ENCODE peak calls at places on chromosome 20, in ten cellular contexts. G is right atrium auricular region; E is thyroid gland; I is CD8-positive, alpha-beta memory T cell; U is Peyer's patch; A is mesenchymal stem cell; S is IMR-90; N is CD8-positive, alpha-beta T cell; C is fibroblast of lung; L is spleen. W is an unnamed sample.

GRCh38 chr20:35768731-35769664 is 2.8 kb upstream of the PHF20 start:
- DNase-seq in G (peak; percentile 100), E (peak; percentile 98), C (peak; percentile 95), L (peak; percentile 92), I (no peak), A (peak; percentile 99), S (peak; percentile 98), U (peak; percentile 68), N (no peak), W (peak; percentile 92)

GRCh38 chr20:6702144-6702543 is 65.3 kb upstream of the BMP2 start:
- DNase-seq in S (no peak), U (no peak), L (no peak), C (no peak), N (no peak), G (no peak), I (no peak), A (peak; percentile 29), E (no peak), W (no peak)

GRCh38 chr20:24316731-24317130 is 152.7 kb upstream of the SYNDIG1 start:
- DNase-seq in E (no peak), S (no peak), C (no peak), G (no peak), N (no peak), I (no peak), A (no peak), U (no peak), L (no peak), W (no peak)

GRCh38 chr20:5008743-5009142 is 7.4 kb upstream of the SLC23A2 start:
- DNase-seq in E (no peak), G (no peak), U (no peak), S (peak; percentile 11), C (no peak), I (no peak), L (no peak), A (no peak), N (no peak), W (no peak)

GRCh38 chr20:6769953-6770831 is 2.7 kb downstream of the BMP2 start:
- DNase-seq in U (no peak), E (peak; percentile 77), G (no peak), S (no peak), L (peak; percentile 84), A (peak; percentile 67), I (no peak), C (peak; percentile 49), N (no peak), W (peak; percentile 25)

GRCh38 chr20:62236674-62236996 is 1.7 kb upstream of the OSBPL2 start:
- DNase-seq in A (peak; percentile 35), S (no peak), U (no peak), N (no peak), E (no peak), L (no peak), C (no peak), G (no peak), I (no peak), W (no peak)

GRCh38 chr20:31835977-31836852 is 9.2 kb downstream of the FOXS1 start:
- DNase-seq in I (no peak), L (no peak), E (peak; percentile 55), U (peak; percentile 76), G (peak; percentile 91), N (peak; percentile 9), S (peak; percentile 92), C (peak; percentile 95), A (peak; percentile 94), W (peak; percentile 79)

GRCh38 chr20:44018684-44019637 is 104.3 kb downstream of the TOX2 start:
- DNase-seq in I (no peak), S (no peak), E (no peak), A (no peak), U (no peak), C (peak; percentile 15), L (no peak), G (no peak), N (no peak), W (no peak)

GRCh38 chr20:40697466-40697987 is 8.5 kb upstream of the MAFB start:
- DNase-seq in L (no peak), E (no peak), U (no peak), S (no peak), N (no peak), G (no peak), C (no peak), A (no peak), I (no peak), W (no peak)

GRCh38 chr20:40692240-40693011 is 3.4 kb upstream of the MAFB start:
- DNase-seq in C (no peak), S (no peak), L (no peak), U (no peak), E (no peak), G (no peak), I (no peak), N (no peak), A (no peak), W (no peak)

GRCh38 chr20:40694246-40694645 is 5.2 kb upstream of the MAFB start:
- DNase-seq in S (no peak), A (no peak), I (no peak), C (no peak), G (no peak), L (no peak), E (no peak), N (no peak), U (no peak), W (no peak)

GRCh38 chr20:40698281-40698680 is 9.2 kb upstream of the MAFB start:
- DNase-seq in N (no peak), E (no peak), U (no peak), C (no peak), L (no peak), G (no peak), A (no peak), S (no peak), I (no peak), W (no peak)

DNA sequence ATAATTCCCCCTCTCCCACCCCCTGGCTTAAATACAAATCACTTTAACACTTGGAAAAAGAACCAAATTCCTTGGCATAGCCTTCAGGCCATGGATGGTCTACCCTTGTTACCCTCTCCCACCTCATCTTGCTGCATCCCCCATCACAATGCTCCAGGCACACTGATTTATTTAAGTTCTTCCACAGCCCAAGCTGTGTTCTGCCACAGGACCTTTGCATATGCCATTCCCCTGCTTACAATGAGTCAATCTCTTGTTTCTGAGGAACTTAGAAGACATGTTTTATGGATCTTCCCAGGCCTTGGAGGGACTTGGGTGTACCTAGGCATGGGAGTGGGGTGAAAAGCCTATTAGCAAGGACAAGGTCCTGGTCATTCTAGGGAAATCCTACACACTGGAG is 6.2 kb upstream of the MAFB start:
- DNase-seq in N (no peak), L (no peak), S (no peak), G (no peak), U (no peak), A (no peak), C (no peak), I (no peak), E (no peak), W (no peak)
- H3K27me3 ChIP-seq in N (peaks cover 7% of the 10 kb centered on the region), L (peaks cover 24% of the 10 kb centered on the region), S (peaks cover 49% of the 10 kb centered on the region), G (peaks cover 13% of the 10 kb centered on the region), U (no peaks in the 10 kb centered on the region), A (peaks cover 72% of the 10 kb centered on the region), C (peaks cover 16% of the 10 kb centered on the region), I (peaks cover 8% of the 10 kb centered on the region), E (no peaks in the 10 kb centered on the region), W (no peaks in the 10 kb centered on the region)

DNA sequence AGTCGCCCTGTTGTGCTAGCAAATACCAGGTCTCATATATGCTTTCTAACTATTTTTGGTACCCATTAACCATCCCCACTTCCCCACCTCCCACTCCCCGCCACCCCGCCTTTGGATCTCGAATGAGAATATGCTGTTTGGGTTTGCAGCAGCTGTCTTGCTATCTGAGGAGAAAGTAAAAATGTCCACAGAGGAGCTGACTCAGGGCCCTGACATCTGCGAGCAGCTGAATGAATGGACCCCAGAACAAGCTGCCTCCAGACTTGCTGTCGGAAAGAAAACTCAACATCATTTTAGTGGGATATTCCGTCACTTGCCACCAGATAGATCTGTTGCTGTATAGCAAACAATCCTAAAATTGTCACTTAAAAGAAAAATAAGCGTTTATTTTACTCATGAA is 103.7 kb downstream of the LINC00237 start:
- DNase-seq in I (no peak), G (no peak), U (no peak), S (no peak), E (no peak), A (no peak), L (no peak), C (no peak), N (no peak), W (no peak)
- H3K27me3 ChIP-seq in I (no peaks in the 10 kb centered on the region), G (no peaks in the 10 kb centered on the region), U (no peaks in the 10 kb centered on the region), S (no peaks in the 10 kb centered on the region), E (no peaks in the 10 kb centered on the region), A (no peaks in the 10 kb centered on the region), L (no peaks in the 10 kb centered on the region), C (no peaks in the 10 kb centered on the region), N (no peaks in the 10 kb centered on the region), W (no peaks in the 10 kb centered on the region)

GRCh38 chr20:25859649-25860530 is 163.2 kb upstream of the ZNF337 start:
- DNase-seq in G (peak; percentile 81), S (no peak), N (peak; percentile 70), C (peak; percentile 32), L (peak; percentile 88), E (peak; percentile 81), U (no peak), A (peak; percentile 69), I (peak; percentile 77), W (peak; percentile 80)

GRCh38 chr20:25858495-25859425 is 162.1 kb upstream of the ZNF337 start:
- DNase-seq in G (no peak), I (no peak), C (no peak), S (no peak), A (no peak), N (no peak), E (no peak), U (no peak), L (peak; percentile 61), W (no peak)

GRCh38 chr20:25864326-25864970 is 167.8 kb upstream of the ZNF337 start:
- DNase-seq in U (no peak), C (no peak), S (no peak), A (no peak), G (peak; percentile 52), E (peak; percentile 77), L (no peak), N (no peak), I (no peak), W (no peak)

GRCh38 chr20:25863536-25864325 is 167.1 kb upstream of the ZNF337 start:
- DNase-seq in S (no peak), C (no peak), U (no peak), N (no peak), E (peak; percentile 32), L (no peak), I (no peak), A (no peak), G (peak; percentile 57), W (no peak)

GRCh38 chr20:25860531-25861150 is 164.0 kb upstream of the ZNF337 start:
- DNase-seq in L (no peak), U (no peak), E (no peak), G (no peak), N (no peak), C (no peak), S (no peak), A (no peak), I (no peak), W (no peak)
- H3K27me3 ChIP-seq in L (peaks cover 32% of the 10 kb centered on the region), U (no peaks in the 10 kb centered on the region), E (no peaks in the 10 kb centered on the region), G (no peaks in the 10 kb centered on the region), N (peaks cover 26% of the 10 kb centered on the region), C (peaks cover 37% of the 10 kb centered on the region), S (peaks cover 11% of the 10 kb centered on the region), A (peaks cover 81% of the 10 kb centered on the region), I (peaks cover 38% of the 10 kb centered on the region), W (no peaks in the 10 kb centered on the region)

GRCh38 chr20:41141153-41141815 is 3.9 kb downstream of the PLCG1 start:
- DNase-seq in U (no peak), A (peak; percentile 90), S (peak; percentile 58), N (no peak), C (peak; percentile 55), G (peak; percentile 72), L (no peak), E (peak; percentile 42), I (no peak), W (peak; percentile 32)

GRCh38 chr20:41142241-41142640 is 4.9 kb downstream of the PLCG1 start:
- DNase-seq in N (no peak), A (no peak), G (no peak), C (no peak), U (no peak), S (no peak), E (no peak), L (no peak), I (no peak), W (no peak)

GRCh38 chr20:41143354-41143753 is 6.0 kb downstream of the PLCG1 start:
- DNase-seq in C (no peak), G (no peak), L (no peak), N (no peak), A (no peak), E (peak; percentile 71), I (no peak), U (no peak), S (no peak), W (no peak)

GRCh38 chr20:41145317-41145716 is 8.0 kb downstream of the PLCG1 start:
- DNase-seq in S (no peak), U (no peak), N (no peak), G (no peak), A (no peak), I (no peak), L (no peak), C (no peak), E (no peak), W (no peak)

DNA sequence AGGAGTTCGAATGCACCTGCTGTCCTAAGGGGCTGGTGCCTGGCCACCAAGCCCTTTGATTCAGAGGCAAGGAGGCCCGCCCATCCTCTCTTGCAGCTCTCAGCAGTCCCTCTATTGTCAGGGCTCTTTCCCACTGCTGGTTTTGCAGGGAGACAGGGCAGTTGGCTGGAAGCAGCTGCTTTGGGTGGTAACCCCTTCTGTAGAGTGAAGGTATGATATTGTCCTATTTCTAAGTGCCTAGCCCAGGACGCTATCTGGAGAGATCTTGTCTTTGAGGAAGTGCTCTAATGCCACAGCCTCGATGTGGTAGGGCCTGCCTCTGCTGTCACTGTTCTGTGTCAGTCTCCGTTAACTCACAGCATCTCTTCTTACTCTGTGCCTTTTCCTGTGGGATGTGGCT is 5.6 kb downstream of the PLCG1 start:
- DNase-seq in L (no peak), N (peak; percentile 28), S (no peak), U (peak; percentile 46), I (peak; percentile 46), C (no peak), A (no peak), E (no peak), G (no peak), W (no peak)
- H3K27me3 ChIP-seq in L (no peaks in the 10 kb centered on the region), N (no peaks in the 10 kb centered on the region), S (no peaks in the 10 kb centered on the region), U (no peaks in the 10 kb centered on the region), I (no peaks in the 10 kb centered on the region), C (no peaks in the 10 kb centered on the region), A (no peaks in the 10 kb centered on the region), E (no peaks in the 10 kb centered on the region), G (no peaks in the 10 kb centered on the region), W (no peaks in the 10 kb centered on the region)